ENCODE peak calls at places on chromosomes 4 and X, in nine cellular contexts. F is CD8-positive, alpha-beta memory T cell; N is smooth muscle cell of the brain vasculature; Q is GM12892; J is GM04504; C is MCF 10A; K is GM23248; R is ACHN; O is ureter. Z is an unnamed sample.

GRCh38 chrX:48896611-48897011 is 957 bp downstream of the TIMM17B start:
- DNase-seq in K (peak; percentile 20), R (no peak), O (no peak), J (no peak), C (no peak), N (no peak), Q (no peak), F (no peak), Z (no peak)

GRCh38 chrX:34859191-34859590 is 83.4 kb upstream of the FAM47B start:
- DNase-seq in K (no peak), R (no peak), J (no peak), N (no peak), C (no peak), Q (no peak), O (no peak), F (no peak), Z (no peak)

GRCh38 chr4:137572647-137573046 is 40.4 kb upstream of the PCDH18 start:
- DNase-seq in N (no peak), O (no peak), R (no peak), K (no peak), F (no peak), J (no peak), C (no peak), Q (no peak), Z (no peak)

GRCh38 chr4:6258026-6258360 is 11.7 kb upstream of the WFS1 start:
- DNase-seq in C (no peak), R (no peak), N (no peak), O (no peak), K (no peak), F (no peak), Q (no peak), J (no peak), Z (no peak)

GRCh38 chr4:186839122-186840037 is 115.7 kb upstream of the FAT1 start:
- DNase-seq in F (no peak), C (peak; percentile 48), K (peak; percentile 79), O (no peak), J (no peak), N (no peak), R (peak; percentile 73), Q (no peak), Z (no peak)

GRCh38 chr4:118985170-118986000 is 96.7 kb downstream of the SYNPO2 start:
- DNase-seq in N (no peak), J (no peak), O (no peak), F (no peak), C (no peak), K (no peak), Q (no peak), R (no peak), Z (no peak)

GRCh38 chrX:136529795-136530194 is 2.2 kb upstream of the VGLL1 start:
- DNase-seq in Q (no peak), C (no peak), N (no peak), J (no peak), R (no peak), K (no peak), O (no peak), F (no peak), Z (no peak)

GRCh38 chr4:179372242-179372641 is 1930.0 kb upstream of the AGA start:
- DNase-seq in N (no peak), O (no peak), J (no peak), Q (no peak), C (no peak), F (no peak), K (no peak), R (no peak), Z (no peak)

GRCh38 chr4:13202731-13203519 is 281.2 kb downstream of the RAB28 start:
- DNase-seq in Q (no peak), C (peak; percentile 14), O (no peak), J (no peak), K (no peak), N (no peak), R (no peak), F (no peak), Z (no peak)

GRCh38 chr4:151668687-151669402 is 92.0 kb downstream of the GATB start:
- DNase-seq in J (no peak), N (no peak), C (no peak), K (no peak), F (no peak), Q (no peak), O (no peak), R (no peak), Z (no peak)

GRCh38 chr4:163295138-163295537 is 37.3 kb downstream of the NPY1R start:
- DNase-seq in F (no peak), J (no peak), O (no peak), R (no peak), Q (no peak), N (no peak), K (no peak), C (no peak), Z (no peak)

Z was measured in GM19239.